ENCODE peak calls at places on chromosomes 16 and 17, in six cellular contexts. T, A, P, G, Y and W are unnamed samples.

GRCh38 chr17:81966343-81967243 is 5.6 kb upstream of the NOTUM start:
- DNase-seq in Y (no peak), G (peak), T (no peak), A (no peak), P (no peak), W (no peak)

GRCh38 chr16:73506568-73507056 is 458.7 kb upstream of the ZFHX3 start:
- DNase-seq in Y (no peak), T (no peak), A (no peak), P (no peak), G (peak), W (no peak)

GRCh38 chr17:58344047-58344790 is 7.8 kb downstream of the SUPT4H1 start:
- DNase-seq in Y (peak), P (peak), A (peak), G (no peak), T (no peak), W (no peak)

GRCh38 chr17:82296511-82297279 is 20.7 kb downstream of the CD7 start:
- DNase-seq in P (no peak), G (no peak), T (no peak), Y (no peak), A (no peak), W (peak)

GRCh38 chr17:74813793-74814192 is 37.6 kb upstream of the NAT9 start:
- DNase-seq in P (no peak), T (no peak), A (no peak), Y (no peak), G (no peak), W (no peak)

GRCh38 chr17:4944554-4945175 is 3.7 kb downstream of the PFN1 start:
- DNase-seq in A (no peak), P (no peak), G (no peak), Y (peak), T (no peak), W (no peak)

GRCh38 chr16:71626018-71626857 is at the start of gene MARVELD3:
- DNase-seq in G (peak), T (peak), A (no peak), Y (no peak), P (no peak), W (peak)

GRCh38 chr17:80826955-80827645 is 164.5 kb upstream of the CHMP6 start:
- DNase-seq in G (no peak), A (no peak), T (no peak), Y (no peak), P (peak), W (peak)

GRCh38 chr17:72931163-72931562 is 161.3 kb downstream of the SLC39A11 start:
- DNase-seq in P (no peak), T (no peak), Y (peak), G (no peak), A (no peak), W (no peak)

GRCh38 chr16:50281391-50282009 is 15.1 kb downstream of the ADCY7 start:
- DNase-seq in Y (no peak), G (no peak), T (no peak), P (no peak), A (no peak), W (no peak)